ENCODE peak calls at places on chromosomes 11 and 22, in four cellular contexts. W is mammary epithelial cell, E is transverse colon, K is heart left ventricle. F is an unnamed sample.

GRCh38 chr11:65100674-65101350 is 4.8 kb downstream of the VPS51 start:
- DNase-seq in E (no peak), W (no peak), K (no peak), F (no peak)

GRCh38 chr11:64876226-64876750 is 2.1 kb downstream of the EHD1 start:
- DNase-seq in K (no peak), W (no peak), E (no peak), F (no peak)

GRCh38 chr11:93290061-93290460 is 40.5 kb upstream of the DEUP1 start:
- DNase-seq in W (no peak), K (no peak), E (no peak), F (no peak)

GRCh38 chr22:48404801-48405447 is 1422.7 kb downstream of the BRD1 start:
- DNase-seq in K (no peak), E (no peak), W (no peak), F (peak; percentile 28)

GRCh38 chr11:7079545-7080135 is 9.2 kb upstream of the RBMXL2 start:
- DNase-seq in E (no peak), K (no peak), W (no peak), F (no peak)

GRCh38 chr11:70838198-70838597 is 414.2 kb downstream of the SHANK2 start:
- DNase-seq in W (no peak), K (no peak), E (no peak), F (no peak)

GRCh38 chr11:122817121-122817520 is 21.2 kb upstream of the CRTAM start:
- DNase-seq in K (no peak), W (peak; percentile 87), E (peak; percentile 13), F (no peak)

GRCh38 chr11:9380773-9381172 is 3.7 kb upstream of the IPO7 start:
- DNase-seq in K (peak; percentile 58), W (no peak), E (no peak), F (no peak)

GRCh38 chr11:20608938-20609337 is 9.5 kb downstream of the SLC6A5 start:
- DNase-seq in E (no peak), W (peak; percentile 35), K (no peak), F (no peak)

GRCh38 chr22:42399315-42400271 is 32.6 kb downstream of the NFAM1 start:
- DNase-seq in E (peak; percentile 40), K (peak; percentile 39), W (no peak), F (no peak)

GRCh38 chr11:111344032-111344431 is 35.0 kb downstream of the POU2AF1 start:
- DNase-seq in W (peak; percentile 12), E (peak; percentile 51), K (no peak), F (peak; percentile 69)

GRCh38 chr22:27795053-27795452 is 6.5 kb downstream of the MN1 start:
- DNase-seq in E (no peak), W (no peak), K (no peak), F (no peak)

GRCh38 chr11:61281581-61282250 is 13.4 kb downstream of the VWCE start:
- DNase-seq in W (peak; percentile 22), K (no peak), E (peak; percentile 81), F (no peak)

GRCh38 chr11:35305670-35306382 is 113.5 kb downstream of the SLC1A2 start:
- DNase-seq in K (no peak), E (peak; percentile 37), W (no peak), F (no peak)

GRCh38 chr11:78714539-78714938 is 139.9 kb upstream of the NARS2 start:
- DNase-seq in K (no peak), E (peak; percentile 9), W (no peak), F (no peak)

GRCh38 chr11:86314636-86315035 is 12.6 kb downstream of the HIKESHI start:
- DNase-seq in K (no peak), E (no peak), W (no peak), F (no peak)

GRCh38 chr11:61277186-61277972 is 17.7 kb downstream of the VWCE start:
- DNase-seq in K (no peak), W (no peak), E (no peak), F (no peak)

GRCh38 chr22:33013531-33014162 is 44.5 kb downstream of the SYN3 start:
- DNase-seq in K (no peak), E (no peak), W (no peak), F (no peak)

GRCh38 chr11:117839936-117840813 is 15.6 kb upstream of the FXYD2 start:
- DNase-seq in K (no peak), E (peak; percentile 0), W (no peak), F (no peak)

DNA sequence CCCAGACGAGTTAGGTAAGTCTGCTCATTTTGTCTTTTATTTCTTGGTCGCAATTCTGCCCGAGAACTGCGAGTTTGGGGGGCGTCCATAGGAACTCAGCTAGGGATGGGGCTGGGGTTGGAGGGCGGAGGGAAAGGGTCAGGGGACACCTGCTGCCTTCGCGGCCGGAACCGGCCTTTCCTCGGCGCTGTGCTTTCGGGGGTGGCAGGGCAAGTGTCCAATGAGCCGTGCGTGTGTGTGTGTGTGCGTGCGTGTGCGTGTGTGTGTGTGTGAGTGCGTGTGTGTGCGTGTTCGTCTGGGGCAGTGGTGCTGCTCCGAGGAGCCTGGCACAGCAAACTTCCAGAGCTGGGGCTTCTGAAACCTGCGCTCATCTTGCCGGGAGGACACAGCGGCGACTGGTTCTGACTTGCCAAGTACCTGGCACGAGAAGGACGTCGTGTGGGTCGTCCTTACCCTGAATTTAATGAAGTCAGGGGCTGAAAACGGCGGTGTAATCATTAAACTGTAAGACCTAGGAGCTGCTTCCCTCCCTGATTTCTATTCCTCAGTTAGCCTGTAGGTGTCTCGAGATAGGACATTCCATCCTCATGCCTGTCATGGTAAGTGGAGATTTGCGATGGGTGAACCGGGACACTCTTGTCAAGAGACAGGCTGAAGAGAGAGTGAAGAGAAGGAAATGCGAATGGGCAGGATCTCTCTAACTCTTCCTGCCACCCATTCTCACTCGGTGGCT is 27.0 kb upstream of the AMOTL1 start:
- DNase-seq in E (no peak), K (peak; percentile 22), W (peak; percentile 69), F (no peak)
- H3K4me3 ChIP-seq in E (peak overlapping the region; percentile 38), K (peak overlapping the region; percentile 52), W (peak overlapping the region; percentile 39), F (peak overlapping the region; percentile 49)

GRCh38 chr11:44260081-44260480 is 49.9 kb downstream of the ALX4 start:
- DNase-seq in E (no peak), W (no peak), K (no peak), F (no peak)
- H3K27ac ChIP-seq in E (no peak overlapping the region), W (no peak overlapping the region), K (no peak overlapping the region), F (no peak overlapping the region)

GRCh38 chr22:50705851-50706351 is 32.1 kb upstream of the ACR start:
- DNase-seq in K (no peak), E (no peak), W (no peak), F (no peak)
- H3K4me3 ChIP-seq in K (no peak overlapping the region), E (no peak overlapping the region), W (no peak overlapping the region), F (no peak overlapping the region)

GRCh38 chr11:68584097-68584496 is 100.2 kb upstream of the GAL start:
- DNase-seq in E (peak; percentile 40), K (peak; percentile 48), W (peak; percentile 3), F (no peak)

GRCh38 chr11:68583047-68583446 is 101.3 kb upstream of the GAL start:
- DNase-seq in K (no peak), E (no peak), W (peak; percentile 49), F (no peak)

GRCh38 chr11:68582416-68583046 is 101.8 kb upstream of the GAL start:
- DNase-seq in K (peak; percentile 36), W (peak; percentile 7), E (no peak), F (no peak)

GRCh38 chr11:68581439-68581838 is 102.9 kb upstream of the GAL start:
- DNase-seq in W (no peak), E (no peak), K (peak; percentile 52), F (no peak)

GRCh38 chr11:68581901-68582300 is 102.4 kb upstream of the GAL start:
- DNase-seq in E (no peak), K (no peak), W (no peak), F (no peak)
- H3K27ac ChIP-seq in E (no peak overlapping the region), K (peak overlapping the region; percentile 72), W (no peak overlapping the region), F (peak overlapping the region; percentile 78)

GRCh38 chr11:102120437-102120935 is 10.2 kb downstream of the YAP1 start:
- DNase-seq in K (no peak), E (no peak), W (no peak), F (no peak)
- H3K4me3 ChIP-seq in K (no peak overlapping the region), E (no peak overlapping the region), W (no peak overlapping the region), F (no peak overlapping the region)

DNA sequence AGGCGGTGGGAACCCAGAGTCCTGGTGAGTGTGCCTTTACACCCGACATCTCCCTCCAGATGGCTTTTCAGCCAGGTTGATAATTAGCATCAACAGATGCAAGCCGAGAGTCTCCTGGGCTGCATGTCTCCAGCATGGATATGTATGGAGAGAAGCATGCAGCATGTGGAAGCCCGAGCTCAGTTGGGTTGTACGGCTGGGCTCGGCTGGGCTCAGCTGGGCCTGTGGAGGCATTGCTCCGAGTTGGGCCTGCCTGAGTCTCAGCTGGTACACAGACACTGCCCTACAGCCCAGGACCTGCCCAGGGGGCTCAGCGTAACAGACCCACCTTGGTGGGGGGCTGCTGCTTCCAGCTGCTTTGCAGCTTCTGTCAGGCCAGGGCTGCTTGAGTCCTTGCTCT is 115.4 kb downstream of the TEAD1 start:
- DNase-seq in K (no peak), E (no peak), W (no peak), F (no peak)
- H3K27ac ChIP-seq in K (peak overlapping the region; percentile 34), E (no peak overlapping the region), W (no peak overlapping the region), F (no peak overlapping the region)

DNA sequence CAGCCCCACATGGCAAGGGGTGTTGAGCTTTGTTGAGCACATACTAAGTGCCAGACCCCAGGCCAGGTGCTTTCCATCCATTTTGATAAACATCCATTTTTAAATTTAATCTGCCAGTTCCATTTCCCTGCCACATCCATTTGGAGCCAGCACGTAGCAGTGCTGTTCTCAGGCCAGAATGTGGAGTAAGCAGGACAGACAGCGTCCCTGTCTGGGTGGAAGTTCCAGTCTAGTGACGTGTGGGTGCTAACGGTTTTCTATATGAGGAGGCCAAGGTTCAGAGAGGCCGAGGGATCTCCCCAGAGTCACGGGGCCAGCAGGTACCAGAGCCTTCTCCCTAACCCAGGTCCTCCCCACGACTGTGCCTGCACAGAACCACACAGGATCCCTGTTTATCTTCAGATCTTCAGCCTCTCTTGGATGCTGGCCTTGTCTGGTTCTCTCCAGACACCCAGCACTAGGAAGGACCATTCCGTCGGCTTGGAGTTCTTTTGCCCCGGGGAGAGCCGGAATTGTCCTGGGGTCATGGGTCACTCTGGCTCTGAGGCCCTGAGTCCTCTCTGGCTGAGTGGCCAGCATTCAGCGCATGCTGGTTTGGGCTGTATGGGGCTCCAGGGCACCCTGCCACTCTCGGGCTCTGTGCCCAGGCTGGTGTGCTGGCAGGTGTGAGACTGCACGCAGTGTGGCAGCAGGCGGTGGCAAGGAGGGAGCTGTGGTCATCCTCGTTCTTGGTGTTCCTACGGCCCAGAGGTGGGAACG is 63.6 kb upstream of the PPARA start:
- DNase-seq in E (no peak), W (peak; percentile 72), K (no peak), F (no peak)
- H3K4me3 ChIP-seq in E (no peak overlapping the region), W (peak overlapping the region; percentile 49), K (peak overlapping the region; percentile 4), F (peak overlapping the region; percentile 8)

GRCh38 chr22:31753005-31753633 is 700 bp upstream of the DEPDC5 start:
- DNase-seq in E (peak; percentile 18), K (peak; percentile 35), W (no peak), F (peak; percentile 63)

GRCh38 chr22:31752096-31752847 is 1.5 kb upstream of the DEPDC5 start:
- DNase-seq in W (no peak), K (no peak), E (no peak), F (no peak)

GRCh38 chr22:31749636-31750364 is at the start of gene PRR14L:
- DNase-seq in E (peak; percentile 99), W (peak; percentile 95), K (peak; percentile 99), F (peak; percentile 98)

GRCh38 chr22:31748490-31748889 is 1.4 kb downstream of the PRR14L start:
- DNase-seq in W (no peak), E (no peak), K (no peak), F (no peak)

GRCh38 chr22:31750365-31751284 is 693 bp upstream of the PRR14L start:
- DNase-seq in K (no peak), E (no peak), W (no peak), F (no peak)
- H3K27ac ChIP-seq in K (peak overlapping the region; percentile 89), E (peak overlapping the region; percentile 94), W (no peak overlapping the region), F (peak overlapping the region; percentile 78)

F was measured in right atrium auricular region.